ENCODE peak calls at places on chromosomes 4 and X, in nine cellular contexts. X, A, H, D, G, I, E, O and S are unnamed samples.

GRCh38 chr4:97235516-97235915 is 907.8 kb downstream of the STPG2 start:
- DNase-seq in G (peak), I (no peak), H (no peak), X (no peak), E (no peak), A (no peak), D (no peak), O (no peak), S (no peak)

GRCh38 chr4:173370130-173370476 is 651 bp upstream of the SAP30 start:
- DNase-seq in O (peak), G (no peak), E (peak), H (peak), X (no peak), A (no peak), D (peak), I (no peak), S (no peak)

GRCh38 chrX:18549643-18550042 is 122.3 kb downstream of the RS1 start:
- DNase-seq in O (no peak), H (no peak), D (no peak), E (no peak), G (no peak), A (no peak), X (no peak), I (no peak), S (no peak)

GRCh38 chrX:87338510-87338909 is 179.1 kb upstream of the KLHL4 start:
- DNase-seq in I (no peak), G (no peak), O (no peak), X (peak), H (no peak), E (no peak), D (no peak), A (no peak), S (no peak)

GRCh38 chr4:126850286-126850685 is 782.5 kb upstream of the INTU start:
- DNase-seq in I (no peak), H (no peak), X (peak), D (no peak), E (no peak), A (peak), O (no peak), G (no peak), S (no peak)

GRCh38 chr4:11313157-11313943 is 115.3 kb downstream of the HS3ST1 start:
- DNase-seq in I (no peak), E (no peak), A (no peak), X (no peak), H (no peak), G (no peak), D (no peak), O (no peak), S (no peak)

GRCh38 chrX:20455001-20455400 is 188.3 kb upstream of the RPS6KA3 start:
- DNase-seq in H (no peak), E (no peak), X (no peak), O (no peak), I (no peak), G (no peak), D (no peak), A (no peak), S (no peak)

GRCh38 chrX:69019073-69019890 is 146.0 kb downstream of the PJA1 start:
- DNase-seq in O (no peak), D (no peak), X (no peak), E (no peak), G (no peak), I (no peak), H (no peak), A (no peak), S (no peak)

GRCh38 chr4:30757357-30757756 is 37.2 kb downstream of the PCDH7 start:
- DNase-seq in G (no peak), E (no peak), D (no peak), I (no peak), A (peak), O (no peak), H (no peak), X (peak), S (peak)

GRCh38 chr4:26144526-26145167 is 176.2 kb upstream of the RBPJ start:
- DNase-seq in X (no peak), H (no peak), O (no peak), E (no peak), G (no peak), D (no peak), A (no peak), I (no peak), S (no peak)

GRCh38 chrX:1581132-1581531 is 10.3 kb upstream of the AKAP17A start:
- DNase-seq in X (peak), H (no peak), G (peak), D (peak), E (peak), A (no peak), I (peak), O (peak), S (no peak)

GRCh38 chr4:6475492-6476020 is 3.1 kb upstream of the PPP2R2C start:
- DNase-seq in G (no peak), D (no peak), E (no peak), I (no peak), X (no peak), A (no peak), H (no peak), O (no peak), S (no peak)

GRCh38 chr4:132614682-132615081 is 534.4 kb upstream of the PCDH10 start:
- DNase-seq in E (no peak), I (no peak), H (no peak), A (no peak), O (no peak), G (no peak), D (no peak), X (peak), S (no peak)

GRCh38 chr4:144634978-144635747 is 10.8 kb upstream of the HHIP start:
- DNase-seq in A (no peak), H (no peak), I (no peak), X (peak), E (no peak), G (no peak), O (no peak), D (no peak), S (no peak)

GRCh38 chrX:135520022-135520552 is 373 bp upstream of the INTS6L start:
- DNase-seq in G (no peak), I (no peak), H (no peak), O (no peak), D (no peak), A (no peak), X (peak), E (no peak), S (no peak)

GRCh38 chr4:127141857-127142256 is 490.9 kb upstream of the INTU start:
- DNase-seq in H (no peak), E (no peak), D (no peak), A (peak), O (no peak), I (no peak), X (no peak), G (no peak), S (no peak)

GRCh38 chr4:76035146-76035545 is 724 bp downstream of the CXCL11 start:
- DNase-seq in H (no peak), X (no peak), D (peak), E (no peak), A (no peak), O (no peak), I (no peak), G (no peak), S (no peak)

GRCh38 chrX:47241201-47242011 is 8.6 kb downstream of the USP11 start:
- DNase-seq in G (no peak), D (no peak), X (no peak), I (no peak), H (no peak), A (no peak), O (no peak), E (no peak), S (no peak)

GRCh38 chrX:19883878-19884277 is 3.5 kb downstream of the SH3KBP1 start:
- DNase-seq in A (no peak), I (no peak), X (no peak), D (no peak), G (no peak), O (peak), E (no peak), H (no peak), S (no peak)

GRCh38 chr4:66575024-66575696 is 904.9 kb upstream of the EPHA5 start:
- DNase-seq in O (no peak), E (no peak), A (no peak), X (peak), D (no peak), G (no peak), H (no peak), I (no peak), S (peak)

GRCh38 chr4:122229857-122230256 is 77.7 kb downstream of the BLTP1 start:
- DNase-seq in A (no peak), H (no peak), X (no peak), D (no peak), G (no peak), O (no peak), E (no peak), I (no peak), S (no peak)

GRCh38 chrX:104084063-104084462 is 8.0 kb upstream of the TMSB15C start:
- DNase-seq in E (no peak), G (no peak), O (no peak), H (no peak), X (no peak), I (no peak), A (no peak), D (no peak), S (no peak)

GRCh38 chr4:27270435-27270834 is 409.8 kb downstream of the STIM2 start:
- DNase-seq in G (peak), E (no peak), A (no peak), H (no peak), O (no peak), I (no peak), X (no peak), D (no peak), S (no peak)

GRCh38 chr4:40227284-40227683 is 30.5 kb downstream of the RHOH start:
- DNase-seq in E (no peak), H (no peak), G (no peak), I (no peak), D (no peak), O (no peak), A (no peak), X (no peak), S (no peak)

GRCh38 chr4:84965558-84966381 is 720 bp downstream of the WDFY3 start:
- DNase-seq in I (no peak), X (peak), H (peak), D (peak), G (peak), A (no peak), O (no peak), E (peak), S (peak)

GRCh38 chrX:151359931-151360871 is 36.8 kb upstream of the VMA21 start:
- DNase-seq in A (no peak), O (peak), H (no peak), G (no peak), I (peak), D (peak), X (peak), E (peak), S (no peak)

GRCh38 chr4:126267689-126268088 is 952.9 kb downstream of the FAT4 start:
- DNase-seq in X (no peak), I (no peak), D (no peak), H (no peak), A (peak), E (no peak), G (no peak), O (no peak), S (no peak)

GRCh38 chr4:986949-987688 is at the start of gene IDUA:
- DNase-seq in H (peak), E (peak), G (peak), O (peak), I (peak), X (peak), A (no peak), D (peak), S (no peak)

GRCh38 chr4:173492315-173492714 is 37.7 kb downstream of the HAND2 start:
- DNase-seq in H (no peak), D (no peak), I (no peak), X (no peak), G (no peak), O (no peak), E (no peak), A (no peak), S (no peak)

GRCh38 chrX:15500497-15500966 is at the start of gene BMX:
- DNase-seq in H (peak), G (no peak), X (peak), A (no peak), O (no peak), E (peak), D (no peak), I (no peak), S (no peak)

GRCh38 chr4:84529169-84529751 is 30.2 kb upstream of the NKX6-1 start:
- DNase-seq in O (no peak), I (no peak), X (peak), E (no peak), D (peak), G (peak), A (no peak), H (no peak), S (no peak)